ENCODE peak calls at places on chromosomes 13 and 19, in eight cellular contexts. B, I, S, P, X, W, N and T are unnamed samples.

GRCh38 chr13:111973186-111974064 is 93.5 kb upstream of the SOX1 start:
- DNase-seq in W (no peak), N (peak; percentile 74), B (no peak), P (no peak), X (no peak), S (no peak), I (no peak), T (peak; percentile 70)

GRCh38 chr19:35207391-35207871 is 21.1 kb downstream of the FAM187B start:
- DNase-seq in P (peak; percentile 37), I (peak; percentile 4), X (no peak), S (peak; percentile 15), B (no peak), W (no peak), N (no peak), T (no peak)

GRCh38 chr13:53885997-53886396 is 857.4 kb downstream of the OLFM4 start:
- DNase-seq in B (no peak), P (no peak), X (no peak), W (no peak), I (no peak), N (no peak), S (no peak), T (no peak)

GRCh38 chr19:18967358-18968146 is 26.5 kb upstream of the HOMER3 start:
- DNase-seq in W (peak; percentile 66), B (peak; percentile 88), N (no peak), S (peak; percentile 79), X (peak; percentile 74), P (peak; percentile 65), I (peak; percentile 41), T (peak; percentile 49)

GRCh38 chr19:56141416-56141992 is 417 bp downstream of the ZNF444 start:
- DNase-seq in P (peak; percentile 43), I (peak; percentile 49), N (no peak), S (no peak), W (peak; percentile 25), X (no peak), B (no peak), T (no peak)

GRCh38 chr19:15433519-15434069 is 14.8 kb upstream of the AKAP8L start:
- DNase-seq in I (no peak), S (no peak), X (no peak), P (no peak), N (no peak), B (no peak), W (no peak), T (no peak)

GRCh38 chr19:28878862-28879566 is 333.9 kb downstream of the UQCRFS1 start:
- DNase-seq in N (peak; percentile 66), S (peak; percentile 29), B (peak; percentile 25), X (peak; percentile 64), W (peak; percentile 42), P (peak; percentile 73), I (peak; percentile 63), T (peak; percentile 13)

GRCh38 chr19:5985098-5985783 is 7.3 kb upstream of the RANBP3 start:
- DNase-seq in W (no peak), I (no peak), X (no peak), B (no peak), S (peak; percentile 49), N (no peak), P (peak; percentile 50), T (peak; percentile 20)

GRCh38 chr13:22135446-22135845 is 464.6 kb downstream of the FGF9 start:
- DNase-seq in X (no peak), S (no peak), I (no peak), W (no peak), P (no peak), B (no peak), N (no peak), T (no peak)

GRCh38 chr19:46634656-46635218 is 1.3 kb downstream of the GNG8 start:
- DNase-seq in S (no peak), B (no peak), I (no peak), X (no peak), N (peak; percentile 85), W (no peak), P (no peak), T (no peak)

GRCh38 chr13:94921181-94921580 is 208.8 kb upstream of the SOX21 start:
- DNase-seq in B (no peak), N (no peak), P (no peak), W (no peak), X (no peak), I (no peak), S (no peak), T (no peak)

GRCh38 chr13:99218126-99218525 is 17.5 kb downstream of the UBAC2 start:
- DNase-seq in B (no peak), I (no peak), S (no peak), W (no peak), N (no peak), P (no peak), X (no peak), T (no peak)

GRCh38 chr19:5424192-5424973 is 30.8 kb upstream of the ZNRF4 start:
- DNase-seq in B (no peak), P (no peak), W (no peak), X (no peak), N (peak; percentile 4), I (no peak), S (no peak), T (no peak)

GRCh38 chr13:26509491-26509890 is 48.0 kb upstream of the WASF3 start:
- DNase-seq in P (no peak), I (no peak), X (no peak), N (no peak), W (no peak), S (no peak), B (no peak), T (no peak)

GRCh38 chr19:33622809-33623511 is 1.2 kb downstream of the CHST8 start:
- DNase-seq in I (no peak), N (peak; percentile 80), S (no peak), W (no peak), P (no peak), X (no peak), B (no peak), T (no peak)

GRCh38 chr13:26307701-26308100 is 53.8 kb downstream of the CDK8 start:
- DNase-seq in N (no peak), I (no peak), P (no peak), W (no peak), S (peak; percentile 84), B (no peak), X (no peak), T (no peak)

GRCh38 chr13:107866007-107866665 is 349.2 kb downstream of the LIG4 start:
- DNase-seq in N (peak; percentile 66), B (no peak), I (no peak), S (no peak), P (no peak), W (no peak), X (no peak), T (no peak)

GRCh38 chr13:74869846-74870245 is 612.1 kb downstream of the TBC1D4 start:
- DNase-seq in B (no peak), X (no peak), W (no peak), I (no peak), N (no peak), P (no peak), S (peak; percentile 56), T (no peak)

GRCh38 chr19:1745589-1746031 is 7.7 kb upstream of the ONECUT3 start:
- DNase-seq in B (no peak), P (no peak), S (no peak), I (no peak), N (no peak), X (no peak), W (no peak), T (no peak)

GRCh38 chr19:41877490-41877876 is 404 bp downstream of the CD79A start:
- DNase-seq in B (no peak), W (no peak), N (no peak), I (no peak), S (no peak), P (no peak), X (peak; percentile 59), T (no peak)
- H3K36me3 ChIP-seq in B (no peaks in the 10 kb centered on the region), W (no peaks in the 10 kb centered on the region), N (peaks cover 1% of the 10 kb centered on the region), I (no peaks in the 10 kb centered on the region), S (no peaks in the 10 kb centered on the region), P (no peaks in the 10 kb centered on the region), X (peaks cover 3% of the 10 kb centered on the region), T (peaks cover 11% of the 10 kb centered on the region)

DNA sequence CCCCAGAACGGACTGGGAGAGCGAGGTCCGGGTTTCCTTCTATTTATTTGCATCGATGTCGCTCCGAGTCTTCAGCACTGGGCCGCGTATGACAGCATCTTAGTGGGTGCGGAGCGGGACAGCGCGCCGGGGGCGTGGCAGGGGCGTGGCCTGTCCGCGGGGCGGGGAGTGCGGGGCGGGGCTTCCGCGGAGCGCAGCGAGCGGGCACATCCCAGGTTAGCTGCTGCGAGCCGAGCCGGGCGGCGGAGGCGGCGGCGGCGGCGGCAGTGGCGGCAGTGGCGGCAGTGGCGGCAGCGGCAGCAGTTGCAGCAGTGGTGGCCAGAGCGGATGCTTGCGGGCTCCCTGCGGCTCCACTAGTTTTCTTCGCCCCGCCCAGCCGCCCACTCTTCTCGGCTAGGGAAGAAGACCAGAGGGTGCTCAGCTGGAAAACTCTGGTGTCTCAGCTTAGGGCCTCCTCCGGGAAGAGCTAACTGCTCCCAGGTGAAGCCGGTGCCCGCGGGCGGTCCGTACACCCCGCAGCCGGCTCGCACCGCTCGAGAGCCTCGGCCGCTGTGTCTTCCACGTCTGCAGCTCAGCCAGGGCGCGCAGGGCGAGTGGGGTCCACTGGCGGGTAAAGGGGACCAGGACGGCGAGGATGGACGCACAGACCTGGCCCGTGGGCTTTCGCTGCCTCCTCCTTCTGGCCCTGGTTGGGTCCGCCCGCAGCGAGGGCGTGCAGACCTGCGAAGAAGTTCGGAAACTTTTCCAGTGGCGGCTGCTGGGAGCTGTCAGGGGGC is at the start of gene GPC5:
- DNase-seq in P (peak; percentile 72), X (peak; percentile 83), B (peak; percentile 40), S (peak; percentile 43), W (peak; percentile 59), N (peak; percentile 91), I (peak; percentile 82), T (peak; percentile 55)
- H3K27me3 ChIP-seq in P (peaks cover 46% of the 10 kb centered on the region), X (peaks cover 48% of the 10 kb centered on the region), B (peaks cover 2% of the 10 kb centered on the region), S (peaks cover 19% of the 10 kb centered on the region), W (peaks cover 12% of the 10 kb centered on the region), N (peaks cover 35% of the 10 kb centered on the region), I (peaks cover 19% of the 10 kb centered on the region), T (peaks cover 19% of the 10 kb centered on the region)

GRCh38 chr19:30815889-30816580 is 443.9 kb downstream of the ZNF536 start:
- DNase-seq in W (no peak), S (no peak), X (no peak), P (no peak), N (no peak), B (no peak), I (no peak), T (no peak)

GRCh38 chr19:30812099-30812684 is 440.0 kb downstream of the ZNF536 start:
- DNase-seq in W (no peak), S (no peak), X (no peak), N (no peak), I (no peak), P (no peak), B (no peak), T (no peak)

DNA sequence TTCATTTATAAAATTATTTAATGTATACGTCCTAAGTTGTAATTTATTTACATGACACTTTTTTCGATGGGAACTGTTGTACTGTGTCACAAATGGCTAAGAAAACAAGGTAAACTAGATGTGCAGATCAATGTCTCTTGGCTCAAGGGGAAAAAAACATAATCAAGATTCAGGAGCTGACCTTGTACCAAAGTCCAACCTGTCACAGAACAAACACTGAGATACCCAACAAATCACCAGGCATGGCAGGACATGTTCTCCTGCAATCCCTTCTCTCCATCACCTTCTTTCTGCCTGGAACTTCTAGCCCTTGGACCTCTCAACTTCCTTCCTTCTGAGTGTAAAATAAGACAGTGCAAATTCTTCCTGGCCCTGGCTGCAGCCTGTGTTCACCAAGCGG is 445.8 kb downstream of the ZNF536 start:
- DNase-seq in B (no peak), S (no peak), I (no peak), P (no peak), X (no peak), N (no peak), W (no peak), T (no peak)
- H3K4me3 ChIP-seq in B (no peak overlapping the region), S (no peak overlapping the region), I (no peak overlapping the region), P (no peak overlapping the region), X (no peak overlapping the region), N (no peak overlapping the region), W (no peak overlapping the region), T (no peak overlapping the region)

GRCh38 chr19:11111771-11112144 is 22.5 kb downstream of the LDLR start:
- DNase-seq in P (no peak), X (no peak), S (no peak), B (no peak), N (no peak), W (no peak), I (no peak), T (no peak)
- H3K36me3 ChIP-seq in P (no peaks in the 10 kb centered on the region), X (peaks cover 98% of the 10 kb centered on the region), S (peaks cover 57% of the 10 kb centered on the region), B (no peaks in the 10 kb centered on the region), N (peaks cover 68% of the 10 kb centered on the region), W (peaks cover 97% of the 10 kb centered on the region), I (peaks cover 77% of the 10 kb centered on the region), T (peaks cover 100% of the 10 kb centered on the region)